ENCODE peak calls at places on chromosomes 11 and 22, in seven cellular contexts. N is neural progenitor cell, Q is progenitor cell of endocrine pancreas, X is dorsolateral prefrontal cortex, G is MM.1S, J is mucosa of descending colon, L is fibroblast of lung. U is an unnamed sample.

GRCh38 chr11:34600339-34601084 is 20.4 kb upstream of the EHF start:
- DNase-seq in J (peak), G (no peak), X (no peak), Q (peak), L (peak), N (no peak), U (no peak)

GRCh38 chr22:41237707-41238569 is 2.8 kb downstream of the CHADL start:
- DNase-seq in L (peak), Q (peak), X (peak), J (peak), N (peak), G (peak), U (no peak)

GRCh38 chr22:27241430-27242110 is 560.0 kb downstream of the MN1 start:
- DNase-seq in J (no peak), G (no peak), N (no peak), Q (no peak), L (peak), X (no peak), U (no peak)

GRCh38 chr11:70519117-70519516 is 120.8 kb downstream of the CTTN start:
- DNase-seq in G (no peak), N (no peak), L (peak), Q (no peak), X (no peak), J (no peak), U (no peak)

GRCh38 chr11:64878223-64878493 is 263 bp downstream of the EHD1 start:
- DNase-seq in J (no peak), N (no peak), L (no peak), Q (no peak), X (no peak), G (no peak), U (no peak)

GRCh38 chr11:100970273-100971164 is 159.1 kb downstream of the PGR start:
- DNase-seq in Q (no peak), L (no peak), N (no peak), G (no peak), X (no peak), J (no peak), U (no peak)

GRCh38 chr11:86184728-86185127 is 59.8 kb upstream of the EED start:
- DNase-seq in J (no peak), Q (no peak), G (no peak), X (no peak), L (no peak), N (no peak), U (no peak)

GRCh38 chr11:69483696-69484426 is 2.4 kb downstream of the LINC01488 start:
- DNase-seq in N (peak), J (no peak), X (no peak), Q (no peak), L (no peak), G (no peak), U (no peak)

GRCh38 chr11:113828186-113828585 is 47.2 kb downstream of the USP28 start:
- DNase-seq in Q (no peak), X (no peak), N (no peak), L (no peak), G (no peak), J (no peak), U (no peak)

GRCh38 chr11:68264741-68265540 is 6.8 kb downstream of the C11orf24 start:
- DNase-seq in J (no peak), L (no peak), X (no peak), G (no peak), Q (no peak), N (no peak), U (no peak)

GRCh38 chr11:29780756-29781155 is 236.1 kb downstream of the KCNA4 start:
- DNase-seq in J (no peak), X (no peak), N (peak), Q (no peak), L (no peak), G (no peak), U (no peak)

GRCh38 chr22:21030621-21031544 is 1.5 kb downstream of the SLC7A4 start:
- DNase-seq in L (no peak), Q (no peak), G (no peak), J (no peak), N (no peak), X (no peak), U (no peak)

GRCh38 chr11:131504199-131504949 is 134.0 kb downstream of the NTM start:
- DNase-seq in X (peak), Q (no peak), J (no peak), G (no peak), L (peak), N (peak), U (no peak)

GRCh38 chr11:59787816-59788215 is 22.8 kb downstream of the MRPL16 start:
- DNase-seq in N (no peak), J (no peak), X (no peak), Q (no peak), G (no peak), L (peak), U (no peak)

GRCh38 chr11:44708063-44708462 is 18.7 kb upstream of the TSPAN18 start:
- DNase-seq in L (no peak), Q (no peak), G (no peak), N (no peak), J (no peak), X (no peak), U (no peak)

GRCh38 chr11:12496181-12497025 is 119.0 kb downstream of the PARVA start:
- DNase-seq in Q (no peak), X (no peak), J (no peak), G (no peak), L (peak), N (peak), U (peak)
- TF ChIP-seq CTCF in Q (no peak), X (no peak), J (no peak), G (peak), L (no peak), N (peak), U (peak)

DNA sequence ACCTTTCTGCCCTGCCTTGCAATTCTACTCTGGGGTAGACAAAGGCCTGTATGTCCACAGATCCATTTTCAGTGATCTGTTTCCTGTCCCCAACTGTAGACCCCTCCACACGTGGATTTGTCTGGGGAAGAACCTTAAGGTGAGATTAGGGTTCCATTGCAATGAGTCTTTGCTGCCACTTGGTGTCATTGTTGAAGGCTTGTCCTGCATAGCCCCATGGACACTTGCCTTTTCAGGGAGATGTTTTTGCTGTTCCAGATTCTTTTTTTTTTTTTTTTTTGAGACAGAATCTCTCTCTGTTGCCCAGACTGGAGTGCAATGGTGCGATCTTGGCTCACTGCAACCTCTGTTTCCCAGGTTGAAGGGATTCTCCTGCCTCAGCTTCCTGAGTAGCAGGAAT is 21.8 kb downstream of the SERPING1 start:
- DNase-seq in X (no peak), N (no peak), J (no peak), L (no peak), Q (no peak), G (no peak), U (no peak)
- TF ChIP-seq CTCF in X (no peak), N (peak), J (no peak), L (no peak), Q (peak), G (peak), U (peak)

DNA sequence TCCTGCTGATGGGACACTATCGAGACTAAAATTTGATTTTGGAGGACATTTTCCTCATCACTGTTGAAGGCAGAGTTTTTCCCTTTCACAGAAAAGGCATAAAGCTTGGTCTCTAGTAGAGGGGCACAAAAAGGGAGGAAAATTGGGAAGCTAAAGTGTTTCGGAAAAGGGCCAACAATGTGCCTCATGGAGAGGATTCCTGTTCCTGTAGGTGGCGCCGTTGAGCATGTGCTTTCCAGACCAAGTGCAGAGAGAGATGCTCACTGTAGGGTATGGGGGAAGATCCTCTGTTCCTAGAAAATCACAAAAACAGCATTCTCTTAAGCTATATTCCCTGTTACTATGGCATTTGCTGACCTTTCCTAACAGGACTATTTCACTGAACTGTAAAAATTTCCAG is 18.4 kb upstream of the OR4C5 start:
- DNase-seq in L (no peak), Q (no peak), G (no peak), J (no peak), N (no peak), X (no peak), U (no peak)
- TF ChIP-seq CTCF in L (no peak), Q (no peak), G (peak), J (no peak), N (peak), X (no peak), U (no peak)

DNA sequence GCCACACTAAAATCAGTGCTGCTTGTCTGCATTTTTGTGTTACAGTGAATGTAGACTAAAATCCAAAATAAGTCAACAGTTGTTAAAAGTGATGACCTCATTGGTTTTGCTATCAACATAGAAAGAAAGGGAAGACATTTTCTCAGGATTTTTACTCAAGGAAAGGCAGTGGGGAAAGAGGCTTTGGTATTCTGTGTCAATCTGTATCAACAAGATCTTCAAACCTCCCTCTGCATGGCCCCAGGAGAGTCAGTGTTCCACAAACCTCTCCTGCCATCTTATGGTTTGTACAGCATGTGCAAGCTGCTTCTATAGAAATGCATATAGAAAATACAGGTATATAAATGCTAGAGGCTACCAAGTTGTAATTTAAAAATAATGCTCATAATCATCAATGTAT is 13.8 kb upstream of the OR51M1 start:
- DNase-seq in L (no peak), X (no peak), N (peak), Q (no peak), G (peak), J (no peak), U (no peak)
- TF ChIP-seq CTCF in L (peak), X (no peak), N (peak), Q (peak), G (peak), J (no peak), U (peak)

GRCh38 chr11:13216019-13217006 is 61.3 kb upstream of the BMAL1 start:
- DNase-seq in G (no peak), N (peak), L (peak), X (no peak), J (no peak), Q (no peak), U (no peak)
- TF ChIP-seq CTCF in G (no peak), N (no peak), L (no peak), X (no peak), J (no peak), Q (no peak), U (no peak)

GRCh38 chr22:45235851-45236342 is 4.8 kb downstream of the KIAA0930 start:
- DNase-seq in Q (no peak), L (no peak), N (no peak), G (peak), X (no peak), J (no peak), U (no peak)
- TF ChIP-seq CTCF in Q (no peak), L (no peak), N (no peak), G (no peak), X (no peak), J (no peak), U (no peak)

DNA sequence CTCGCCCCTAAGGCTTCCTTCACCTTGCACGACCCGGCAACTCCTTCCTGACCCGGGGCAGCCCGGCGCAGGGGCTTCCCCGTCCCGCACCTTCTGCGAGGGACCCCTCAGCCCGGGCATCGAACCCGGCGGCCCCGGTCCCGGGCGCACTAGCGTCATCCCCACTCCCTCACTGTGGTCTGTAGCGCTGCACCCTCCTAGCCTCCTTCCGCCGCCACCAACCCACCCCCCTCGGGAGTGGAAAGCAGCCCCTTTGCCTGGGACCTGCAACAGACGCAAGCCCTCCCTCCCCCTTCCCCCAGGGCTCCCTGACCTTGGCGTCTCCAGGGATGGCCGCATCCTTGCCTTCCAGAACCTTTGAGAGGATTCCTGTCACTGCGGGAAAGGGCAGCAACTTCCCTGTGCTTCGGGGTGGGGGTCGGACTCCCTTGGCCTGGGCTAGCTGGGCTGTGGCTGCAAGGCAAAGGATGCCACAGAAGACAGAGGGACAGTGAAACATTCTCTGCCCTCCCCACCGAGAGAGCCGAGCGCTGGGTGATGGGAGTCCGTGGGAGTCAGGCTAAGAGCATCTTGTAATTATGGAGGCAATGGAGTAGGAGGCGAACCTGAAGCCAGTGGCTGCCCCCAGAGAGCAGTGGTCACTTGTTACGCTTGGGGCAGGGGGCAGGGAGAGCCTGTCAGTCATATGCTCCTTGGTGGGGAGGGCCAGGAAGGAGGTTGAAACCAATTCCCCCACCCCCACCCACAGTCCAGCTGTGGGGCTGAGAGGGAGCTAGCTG is 835 bp downstream of the TMEM132A start:
- DNase-seq in X (no peak), L (no peak), J (no peak), N (peak), G (no peak), Q (no peak), U (no peak)
- TF ChIP-seq CTCF in X (no peak), L (no peak), J (no peak), N (no peak), G (no peak), Q (no peak), U (no peak)

GRCh38 chr11:11786771-11787170 is 55.0 kb upstream of the USP47 start:
- DNase-seq in J (no peak), Q (no peak), X (no peak), G (peak), N (peak), L (peak), U (no peak)
- TF ChIP-seq CTCF in J (no peak), Q (peak), X (peak), G (peak), N (peak), L (peak), U (peak)

GRCh38 chr11:13354335-13354734 is 76.7 kb downstream of the BMAL1 start:
- DNase-seq in Q (no peak), N (peak), X (no peak), J (peak), L (no peak), G (no peak), U (no peak)
- TF ChIP-seq CTCF in Q (no peak), N (peak), X (no peak), J (no peak), L (no peak), G (peak), U (peak)